ENCODE peak calls at places on chromosomes 5 and 9, in six cellular contexts. V, N, B, J, Y and I are unnamed samples. For H3K9me3, the result is how much of the 10 kb centered on the place peaks cover.

GRCh38 chr9:5529683-5530221 is 19.4 kb downstream of the PDCD1LG2 start:
- DNase-seq in V (no peak), N (no peak), B (no peak), J (no peak), Y (peak), I (no peak)

GRCh38 chr5:171736976-171737848 is 48.4 kb upstream of the SMIM23 start:
- DNase-seq in V (peak), N (no peak), B (no peak), J (no peak), Y (no peak), I (no peak)

GRCh38 chr5:62312674-62313073 is 6.7 kb downstream of the KIF2A start:
- DNase-seq in V (no peak), N (no peak), B (no peak), J (no peak), Y (no peak), I (no peak)

GRCh38 chr5:80153586-80154126 is 102.2 kb downstream of the SERINC5 start:
- DNase-seq in V (no peak), N (peak), B (peak), J (no peak), Y (no peak), I (no peak)

GRCh38 chr5:42631241-42631640 is 125.4 kb upstream of the CCDC152 start:
- DNase-seq in V (no peak), N (no peak), B (no peak), J (no peak), Y (no peak), I (no peak)

GRCh38 chr9:128913995-128914772 is 6.6 kb upstream of the PHYHD1 start:
- DNase-seq in V (no peak), N (no peak), B (no peak), J (no peak), Y (no peak), I (no peak)

GRCh38 chr5:76332102-76332501 is 71.0 kb upstream of the IQGAP2 start:
- DNase-seq in V (no peak), N (no peak), B (no peak), J (no peak), Y (no peak), I (no peak)

GRCh38 chr9:4339357-4339756 is 39.5 kb upstream of the GLIS3 start:
- DNase-seq in V (peak), N (peak), B (peak), J (peak), Y (peak), I (peak)

GRCh38 chr9:88980732-88981336 is 10.4 kb upstream of the S1PR3 start:
- DNase-seq in V (no peak), N (no peak), B (no peak), J (peak), Y (peak), I (no peak)

GRCh38 chr5:139747583-139748504 is 47.8 kb upstream of the PSD2 start:
- DNase-seq in V (peak), N (peak), B (peak), J (peak), Y (peak), I (peak)

GRCh38 chr9:88732128-88732527 is 197.2 kb downstream of the NXNL2 start:
- DNase-seq in V (no peak), N (no peak), B (no peak), J (peak), Y (peak), I (no peak)

GRCh38 chr9:16445141-16445920 is 425.1 kb downstream of the BNC2 start:
- DNase-seq in V (no peak), N (no peak), B (no peak), J (no peak), Y (peak), I (no peak)

GRCh38 chr9:111190352-111190751 is 139.7 kb downstream of the OR2K2 start:
- DNase-seq in V (no peak), N (no peak), B (no peak), J (no peak), Y (peak), I (no peak)

GRCh38 chr5:52658266-52658665 is 129.4 kb upstream of the ITGA1 start:
- DNase-seq in V (no peak), N (no peak), B (no peak), J (no peak), Y (no peak), I (no peak)

GRCh38 chr9:95425910-95426551 is 90.7 kb downstream of the PTCH1 start:
- DNase-seq in V (no peak), N (no peak), B (no peak), J (no peak), Y (peak), I (no peak)

GRCh38 chr5:76521240-76521758 is 101.9 kb downstream of the F2RL2 start:
- DNase-seq in V (no peak), N (no peak), B (no peak), J (no peak), Y (peak), I (no peak)

GRCh38 chr5:110055301-110055700 is 365.6 kb downstream of the MAN2A1 start:
- DNase-seq in V (no peak), N (no peak), B (no peak), J (no peak), Y (no peak), I (no peak)

GRCh38 chr9:109286571-109286977 is 34.3 kb downstream of the EPB41L4B start:
- DNase-seq in V (no peak), N (no peak), B (no peak), J (no peak), Y (peak), I (no peak)

GRCh38 chr5:159263569-159263905 is 447 bp downstream of the UBLCP1 start:
- DNase-seq in V (no peak), N (no peak), B (no peak), J (no peak), Y (no peak), I (no peak)

GRCh38 chr9:113738898-113739604 is 137.1 kb upstream of the ZNF618 start:
- DNase-seq in V (no peak), N (peak), B (no peak), J (no peak), Y (no peak), I (peak)

GRCh38 chr9:124869986-124870560 is 8.1 kb downstream of the ARPC5L start:
- DNase-seq in V (peak), N (peak), B (peak), J (no peak), Y (peak), I (peak)

GRCh38 chr9:98998441-98999151 is 54.9 kb downstream of the COL15A1 start:
- DNase-seq in V (peak), N (peak), B (peak), J (peak), Y (peak), I (peak)

DNA sequence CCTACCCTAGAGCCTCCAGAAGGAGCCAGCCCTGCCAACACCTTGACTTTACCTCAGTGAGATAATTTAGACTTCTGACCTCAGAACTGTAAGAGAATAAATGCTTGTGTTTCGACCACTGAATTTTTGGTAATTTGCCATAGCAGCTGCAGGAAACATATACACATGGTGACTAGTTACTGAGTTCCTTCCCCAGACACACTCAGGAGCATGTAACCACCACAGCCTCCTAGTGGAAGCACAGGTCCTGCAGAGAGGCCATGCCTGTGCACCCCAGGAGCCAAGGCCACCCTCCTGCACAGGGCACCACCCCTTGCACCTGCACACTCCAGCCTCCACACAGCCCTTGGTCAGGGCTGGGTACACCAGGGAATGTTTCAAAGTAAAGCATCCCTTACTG is 7.6 kb upstream of the CAMSAP1 start:
- DNase-seq in V (peak), N (no peak), B (no peak), J (no peak), Y (peak), I (no peak)
- H3K9me3 ChIP-seq in V (under half), N (under half), B (under half), J (half or more), Y (under half), I (under half)

GRCh38 chr5:115584501-115584900 is 17.8 kb downstream of the TICAM2 start:
- DNase-seq in V (no peak), N (no peak), B (no peak), J (no peak), Y (no peak), I (no peak)

GRCh38 chr5:115585265-115585664 is 17.0 kb downstream of the TICAM2 start:
- DNase-seq in V (no peak), N (no peak), B (no peak), J (no peak), Y (peak), I (no peak)

GRCh38 chr5:115586525-115587146 is 15.6 kb downstream of the TICAM2 start:
- DNase-seq in V (no peak), N (peak), B (no peak), J (no peak), Y (peak), I (peak)

GRCh38 chr5:115580941-115581340 is 21.3 kb downstream of the TICAM2 start:
- DNase-seq in V (no peak), N (no peak), B (no peak), J (no peak), Y (no peak), I (no peak)

DNA sequence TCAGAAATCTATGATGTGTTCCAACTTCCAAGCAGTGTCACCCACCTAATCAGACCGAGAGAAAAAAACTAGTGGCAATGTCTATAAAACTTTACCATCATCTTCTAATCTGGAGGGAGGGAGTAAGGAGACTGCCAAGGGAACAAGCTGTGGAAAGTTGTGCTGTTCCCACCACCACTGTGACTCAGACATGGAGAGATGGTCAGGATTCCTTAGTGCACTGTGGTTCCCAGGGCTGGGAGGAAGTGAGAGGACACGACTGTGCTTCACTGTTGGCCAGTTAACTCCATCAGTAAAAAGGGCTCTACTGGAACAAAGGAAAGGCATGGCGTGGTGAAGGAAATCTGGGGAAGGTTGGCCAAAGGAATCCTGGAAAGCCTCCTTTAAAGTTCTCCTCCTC is 18.8 kb downstream of the TICAM2 start:
- DNase-seq in V (no peak), N (no peak), B (no peak), J (no peak), Y (peak), I (no peak)
- H3K27ac ChIP-seq in V (no peak), N (no peak), B (no peak), J (no peak), Y (peak), I (no peak)

GRCh38 chr5:179033004-179033580 is 9.5 kb downstream of the ZNF879 start:
- DNase-seq in V (no peak), N (no peak), B (no peak), J (no peak), Y (no peak), I (no peak)
- H3K9me3 ChIP-seq in V (half or more), N (under half), B (half or more), J (half or more), Y (half or more), I (half or more)

DNA sequence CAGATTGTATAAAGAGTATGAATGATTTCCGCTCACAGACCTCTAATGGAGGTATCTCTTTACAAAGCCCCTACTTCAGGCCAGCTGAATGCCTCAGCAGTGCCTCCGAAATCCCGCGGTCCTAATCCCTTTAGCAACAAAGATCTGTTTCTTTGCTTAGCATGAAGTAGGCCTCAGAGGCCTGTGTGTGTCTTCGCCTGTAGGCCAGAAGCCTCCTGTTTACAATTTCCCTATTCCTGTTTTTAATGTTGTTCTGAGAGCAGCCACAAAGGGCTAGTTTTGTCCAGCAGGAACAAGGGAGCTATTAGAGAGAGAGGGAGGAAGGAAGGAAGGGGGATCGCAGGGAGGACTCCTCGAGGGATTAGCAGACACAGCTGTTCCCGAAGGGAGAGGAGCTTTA is 166.4 kb upstream of the SPRY4 start:
- DNase-seq in V (no peak), N (no peak), B (no peak), J (no peak), Y (no peak), I (no peak)
- H3K27ac ChIP-seq in V (no peak), N (no peak), B (no peak), J (no peak), Y (no peak), I (no peak)

GRCh38 chr5:158207733-158208132 is 348.8 kb upstream of the CLINT1 start:
- DNase-seq in V (no peak), N (no peak), B (no peak), J (no peak), Y (no peak), I (no peak)
- H3K9me3 ChIP-seq in V (under half), N (under half), B (under half), J (under half), Y (under half), I (under half)

GRCh38 chr5:40681351-40682311 is 1.9 kb downstream of the PTGER4 start:
- DNase-seq in V (peak), N (no peak), B (peak), J (no peak), Y (no peak), I (peak)
- H3K27ac ChIP-seq in V (peak), N (peak), B (peak), J (peak), Y (peak), I (peak)

DNA sequence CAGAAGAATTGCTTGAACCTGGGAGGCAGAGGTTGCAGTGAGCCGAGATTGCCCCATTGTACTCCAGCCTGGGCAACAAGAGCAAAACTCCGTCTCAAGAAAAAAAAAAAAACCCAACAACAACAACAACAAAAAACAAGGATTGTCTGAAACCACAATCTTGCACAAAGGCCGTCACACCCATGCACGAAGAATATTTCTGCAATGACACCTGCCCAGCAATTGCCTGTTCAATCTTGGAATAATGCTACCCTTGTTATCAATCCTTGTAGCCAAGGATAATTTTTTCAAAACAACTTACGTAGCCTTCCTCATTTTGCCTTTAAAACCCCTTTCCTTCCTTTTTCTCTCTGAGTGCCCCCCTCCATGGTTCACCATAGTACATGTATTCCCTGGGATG is 3.7 kb upstream of the CLTB start:
- DNase-seq in V (no peak), N (no peak), B (no peak), J (no peak), Y (no peak), I (no peak)
- H3K9me3 ChIP-seq in V (under half), N (under half), B (under half), J (under half), Y (under half), I (under half)

GRCh38 chr5:135735831-135736230 is 98.6 kb upstream of the SLC25A48 start:
- DNase-seq in V (no peak), N (no peak), B (no peak), J (no peak), Y (no peak), I (no peak)
- H3K27ac ChIP-seq in V (no peak), N (no peak), B (no peak), J (no peak), Y (no peak), I (no peak)

DNA sequence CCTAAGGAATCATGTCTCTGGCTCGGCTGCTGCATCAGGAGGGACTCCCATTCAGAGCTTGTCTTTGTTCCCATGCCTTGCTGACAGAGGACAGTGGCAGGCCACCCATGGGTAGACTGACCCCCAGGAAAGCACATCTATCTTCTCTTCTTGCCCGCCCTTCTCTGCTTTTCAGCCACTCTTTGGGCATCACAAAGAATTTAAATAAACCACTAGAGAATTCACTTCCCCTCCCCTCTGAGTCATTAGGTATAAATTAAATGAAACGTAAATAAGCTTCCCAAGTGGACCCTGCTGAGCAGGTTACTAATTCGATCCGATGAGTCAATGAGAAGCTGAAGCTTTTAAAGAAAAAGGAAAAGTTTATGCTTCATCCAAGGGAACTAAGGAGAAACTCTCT is 97.0 kb downstream of the DRD1 start:
- DNase-seq in V (no peak), N (no peak), B (no peak), J (no peak), Y (peak), I (no peak)
- H3K9me3 ChIP-seq in V (under half), N (under half), B (under half), J (under half), Y (under half), I (under half)